ENCODE peak calls at places on chromosomes 5 and 9, in eight cellular contexts. Z, L, T, W, K, O, G and A are unnamed samples. For H3K9me3 and H3K27me3, the result is how much of the 10 kb centered on the place peaks cover.

GRCh38 chr9:95989304-95989703 is 113.8 kb downstream of the ERCC6L2 start:
- DNase-seq in Z (no peak), O (no peak), L (no peak), G (no peak), W (no peak), K (no peak), T (no peak), A (no peak)

GRCh38 chr9:120308495-120308894 is 271.5 kb downstream of the CDK5RAP2 start:
- DNase-seq in L (no peak), O (no peak), G (no peak), Z (no peak), K (no peak), T (no peak), W (no peak), A (no peak)

GRCh38 chr9:97924386-97924785 is 2.1 kb upstream of the TRMO start:
- DNase-seq in G (no peak), W (no peak), T (no peak), K (no peak), Z (no peak), L (no peak), O (no peak), A (no peak)

GRCh38 chr9:96581823-96582598 is 37.6 kb downstream of the CDC14B start:
- DNase-seq in K (no peak), L (no peak), G (no peak), W (no peak), Z (no peak), O (no peak), T (no peak), A (no peak)

GRCh38 chr9:123338710-123339665 is 17.0 kb upstream of the CRB2 start:
- DNase-seq in T (peak), Z (peak), G (no peak), W (no peak), O (no peak), L (no peak), K (no peak), A (peak)

GRCh38 chr5:83645936-83646335 is 74.7 kb downstream of the HAPLN1 start:
- DNase-seq in W (no peak), O (no peak), L (no peak), T (no peak), Z (no peak), K (no peak), G (no peak), A (no peak)

GRCh38 chr5:154042751-154043150 is 4.0 kb downstream of the MFAP3 start:
- DNase-seq in Z (no peak), K (no peak), W (no peak), T (no peak), G (no peak), L (no peak), O (no peak), A (no peak)

GRCh38 chr5:143147918-143148317 is 255.6 kb downstream of the NR3C1 start:
- DNase-seq in O (peak), L (no peak), T (no peak), W (no peak), K (no peak), G (no peak), Z (no peak), A (no peak)

GRCh38 chr9:37156781-37157356 is 36.5 kb downstream of the ZCCHC7 start:
- DNase-seq in W (no peak), L (no peak), K (no peak), T (no peak), Z (no peak), O (no peak), G (no peak), A (no peak)

GRCh38 chr9:127161081-127161621 is 38.7 kb upstream of the ANGPTL2 start:
- DNase-seq in L (no peak), K (peak), G (no peak), Z (no peak), O (peak), T (no peak), W (peak), A (no peak)

GRCh38 chr5:61675015-61675692 is 343.1 kb downstream of the ZSWIM6 start:
- DNase-seq in Z (no peak), K (peak), O (no peak), L (no peak), W (no peak), T (no peak), G (peak), A (no peak)

GRCh38 chr5:4185127-4185526 is 589.5 kb downstream of the IRX1 start:
- DNase-seq in W (no peak), G (no peak), T (no peak), Z (no peak), O (no peak), L (no peak), K (no peak), A (no peak)

GRCh38 chr9:101018391-101018990 is 10.0 kb upstream of the PLPPR1 start:
- DNase-seq in G (no peak), T (no peak), L (no peak), W (no peak), K (no peak), Z (no peak), O (no peak), A (no peak)

GRCh38 chr5:26329562-26330189 is 708.7 kb downstream of the CDH9 start:
- DNase-seq in G (no peak), K (no peak), T (no peak), O (no peak), L (no peak), Z (no peak), W (no peak), A (no peak)

GRCh38 chr9:82467478-82467877 is 478.9 kb downstream of the SPATA31D1 start:
- DNase-seq in K (no peak), O (no peak), T (no peak), L (no peak), G (no peak), W (no peak), Z (no peak), A (no peak)

GRCh38 chr5:6716634-6717149 is 3.5 kb downstream of the TENT4A start:
- DNase-seq in L (peak), G (peak), Z (no peak), O (no peak), T (no peak), W (peak), K (no peak), A (no peak)

GRCh38 chr5:149549461-149550266 is 1.6 kb downstream of the CSNK1A1 start:
- DNase-seq in O (no peak), T (no peak), L (no peak), W (no peak), K (peak), G (peak), Z (no peak), A (no peak)

GRCh38 chr9:116467740-116468351 is 219.3 kb upstream of the TRIM32 start:
- DNase-seq in W (no peak), G (no peak), T (no peak), K (no peak), Z (no peak), L (no peak), O (no peak), A (no peak)

GRCh38 chr5:168714046-168714445 is 134.9 kb upstream of the PANK3 start:
- DNase-seq in W (peak), K (no peak), L (no peak), G (no peak), T (no peak), O (no peak), Z (no peak), A (no peak)

GRCh38 chr5:67215592-67216471 is 19.2 kb upstream of the CD180 start:
- DNase-seq in Z (peak), L (peak), G (peak), W (peak), O (peak), K (peak), T (peak), A (peak)
- H3K27ac ChIP-seq in Z (peak), L (peak), G (peak), W (peak), O (peak), K (peak), T (peak), A (peak)

DNA sequence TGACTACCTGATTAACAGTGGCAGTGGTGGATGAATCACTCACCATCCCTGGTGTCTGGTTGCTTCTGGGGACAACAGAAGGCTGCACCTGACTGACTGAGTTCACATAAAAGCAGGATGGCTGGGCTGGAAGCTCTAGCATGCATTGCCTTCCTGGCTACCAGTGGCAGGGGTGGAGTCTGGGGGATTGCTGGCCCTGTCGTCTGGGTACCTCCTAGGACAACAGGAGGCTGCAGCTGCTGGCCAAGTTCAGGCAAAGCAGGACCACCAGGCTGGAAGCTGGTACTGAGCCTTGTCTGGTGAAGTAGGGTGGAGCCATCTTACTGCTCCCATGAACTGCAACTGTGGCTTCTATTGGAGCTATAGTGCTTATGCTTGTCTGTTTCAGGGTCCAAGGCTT is 480.8 kb upstream of the CTNND2 start:
- DNase-seq in L (no peak), T (no peak), K (no peak), W (no peak), Z (no peak), G (no peak), O (no peak), A (no peak)
- H3K9me3 ChIP-seq in L (under half), T (under half), K (under half), W (under half), Z (under half), G (under half), O (under half), A (under half)

DNA sequence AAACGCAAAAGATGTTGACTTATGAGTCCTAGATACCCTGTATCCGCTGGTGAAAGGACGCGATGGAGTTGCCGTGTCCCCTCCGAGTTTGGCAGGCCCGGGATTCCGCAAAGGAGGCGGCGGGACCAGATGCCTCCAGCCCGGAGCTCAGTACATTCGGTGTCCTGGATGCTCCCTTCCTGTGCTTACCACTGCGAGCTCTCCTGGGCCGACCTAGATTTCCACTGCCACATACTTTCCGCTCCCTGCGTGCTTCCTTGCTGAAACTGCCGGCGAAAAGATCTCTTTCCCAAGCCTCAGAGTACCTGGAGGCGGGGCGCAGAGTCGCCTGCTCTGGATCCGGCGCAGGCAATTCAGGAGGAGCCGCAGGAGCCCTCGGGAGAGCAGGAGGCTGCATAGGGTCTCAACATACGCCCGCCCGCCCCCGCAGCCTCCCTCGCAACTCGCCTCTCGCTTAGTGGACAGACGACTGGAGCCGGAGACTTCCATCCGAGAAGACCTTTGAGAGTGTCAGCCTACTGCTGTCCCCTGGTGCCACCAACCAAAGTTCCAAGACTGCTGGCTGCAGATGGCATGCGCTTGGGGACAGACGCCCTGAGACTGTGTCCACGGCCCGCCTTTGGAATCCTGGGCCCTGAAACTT is 39.8 kb downstream of the ANXA2R start:
- DNase-seq in O (no peak), L (no peak), G (no peak), T (no peak), W (no peak), Z (peak), K (peak), A (no peak)
- H3K27me3 ChIP-seq in O (half or more), L (under half), G (under half), T (half or more), W (under half), Z (under half), K (under half), A (under half)

GRCh38 chr5:150649108-150649827 is 8.8 kb downstream of the SYNPO start:
- DNase-seq in L (no peak), W (no peak), G (no peak), Z (peak), K (peak), O (no peak), T (no peak), A (peak)

GRCh38 chr5:150651382-150651781 is 9.7 kb upstream of the MYOZ3 start:
- DNase-seq in K (no peak), T (no peak), W (no peak), O (no peak), L (no peak), Z (no peak), G (no peak), A (no peak)

GRCh38 chr5:150650713-150651000 is 10.2 kb downstream of the SYNPO start:
- DNase-seq in Z (no peak), L (no peak), W (no peak), G (no peak), O (no peak), T (no peak), K (no peak), A (no peak)

GRCh38 chr5:150648294-150649107 is 8.0 kb downstream of the SYNPO start:
- DNase-seq in G (no peak), W (no peak), K (no peak), O (no peak), L (no peak), T (no peak), Z (no peak), A (no peak)

DNA sequence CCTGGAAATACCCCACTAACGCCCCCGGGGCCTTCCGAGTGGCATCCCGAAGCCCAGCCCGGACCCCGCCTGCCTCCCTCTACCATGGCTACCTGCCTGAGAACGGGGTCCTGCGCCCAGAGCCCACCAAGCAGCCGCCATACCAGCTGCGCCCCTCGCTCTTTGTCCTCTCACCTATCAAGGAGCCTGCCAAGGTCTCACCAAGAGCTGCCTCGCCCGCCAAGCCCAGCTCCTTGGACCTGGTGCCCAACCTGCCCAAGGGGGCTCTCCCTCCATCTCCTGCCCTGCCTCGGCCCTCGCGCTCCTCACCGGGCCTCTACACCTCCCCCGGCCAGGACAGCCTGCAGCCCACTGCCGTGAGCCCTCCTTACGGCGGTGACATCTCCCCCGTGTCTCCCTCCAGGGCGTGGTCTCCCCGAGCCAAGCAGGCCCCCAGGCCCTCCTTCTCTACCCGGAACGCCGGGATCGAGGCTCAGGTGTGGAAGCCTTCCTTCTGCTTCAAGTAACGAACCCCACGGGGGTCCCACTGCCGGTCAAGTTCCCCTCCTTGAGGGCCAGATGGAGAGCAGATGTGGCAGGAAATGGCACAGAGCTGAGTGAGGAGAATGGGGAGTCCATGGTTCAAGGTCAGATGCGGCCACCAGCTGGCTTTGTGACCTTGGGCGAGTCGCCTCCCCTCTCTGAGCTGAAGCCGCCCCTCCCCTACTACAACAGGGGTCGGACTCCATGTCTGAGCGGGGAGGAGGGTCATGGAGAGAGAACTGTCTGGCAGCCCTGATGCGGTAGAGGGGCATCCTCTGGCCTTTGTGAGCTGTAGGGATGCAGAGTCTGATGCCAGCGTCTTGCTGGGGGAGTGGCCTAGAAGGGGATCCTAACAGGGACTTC is 9.6 kb downstream of the SYNPO start:
- DNase-seq in W (no peak), T (no peak), O (no peak), G (no peak), K (no peak), L (no peak), Z (no peak), A (peak)
- H3K27ac ChIP-seq in W (no peak), T (no peak), O (no peak), G (no peak), K (no peak), L (no peak), Z (peak), A (peak)

DNA sequence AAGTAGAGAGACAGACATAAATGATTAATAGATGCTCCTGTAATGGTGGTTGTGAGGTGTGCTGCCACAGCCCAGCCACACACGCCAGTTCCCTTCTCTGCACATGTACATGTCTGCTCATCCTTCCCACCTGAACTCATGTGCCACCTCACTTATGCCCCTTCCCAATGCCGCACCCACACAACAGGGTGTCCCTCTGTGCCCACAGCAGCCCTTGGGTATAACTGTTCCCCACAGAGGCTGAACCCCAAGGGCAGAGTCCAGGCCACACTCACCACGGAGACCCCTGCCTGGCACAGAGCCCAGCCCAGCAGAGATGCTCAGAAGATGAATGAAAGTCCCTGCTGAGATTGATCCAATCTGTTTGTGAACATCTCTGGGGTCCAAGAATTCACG is 29.7 kb downstream of the IRF1 start:
- DNase-seq in O (peak), T (no peak), G (no peak), L (no peak), Z (peak), K (no peak), W (no peak), A (no peak)
- H3K9me3 ChIP-seq in O (under half), T (under half), G (under half), L (under half), Z (under half), K (under half), W (under half), A (under half)

GRCh38 chr5:180082633-180083420 is 11.3 kb upstream of the RNF130 start:
- DNase-seq in O (no peak), K (no peak), W (no peak), Z (no peak), L (no peak), G (no peak), T (no peak), A (no peak)

GRCh38 chr5:180079702-180080466 is 8.3 kb upstream of the RNF130 start:
- DNase-seq in W (no peak), O (no peak), G (no peak), T (no peak), Z (no peak), L (no peak), K (no peak), A (no peak)

GRCh38 chr5:180081481-180081880 is 9.9 kb upstream of the RNF130 start:
- DNase-seq in O (no peak), T (no peak), G (no peak), Z (no peak), K (no peak), W (no peak), L (no peak), A (no peak)

GRCh38 chr5:180078348-180078747 is 6.8 kb upstream of the RNF130 start:
- DNase-seq in O (no peak), Z (no peak), L (no peak), K (no peak), T (no peak), G (no peak), W (no peak), A (no peak)

GRCh38 chr5:180080670-180081280 is 9.2 kb upstream of the RNF130 start:
- DNase-seq in O (no peak), W (no peak), L (no peak), K (peak), Z (no peak), G (no peak), T (no peak), A (no peak)
- H3K27me3 ChIP-seq in O (under half), W (under half), L (under half), K (under half), Z (under half), G (under half), T (under half), A (under half)

DNA sequence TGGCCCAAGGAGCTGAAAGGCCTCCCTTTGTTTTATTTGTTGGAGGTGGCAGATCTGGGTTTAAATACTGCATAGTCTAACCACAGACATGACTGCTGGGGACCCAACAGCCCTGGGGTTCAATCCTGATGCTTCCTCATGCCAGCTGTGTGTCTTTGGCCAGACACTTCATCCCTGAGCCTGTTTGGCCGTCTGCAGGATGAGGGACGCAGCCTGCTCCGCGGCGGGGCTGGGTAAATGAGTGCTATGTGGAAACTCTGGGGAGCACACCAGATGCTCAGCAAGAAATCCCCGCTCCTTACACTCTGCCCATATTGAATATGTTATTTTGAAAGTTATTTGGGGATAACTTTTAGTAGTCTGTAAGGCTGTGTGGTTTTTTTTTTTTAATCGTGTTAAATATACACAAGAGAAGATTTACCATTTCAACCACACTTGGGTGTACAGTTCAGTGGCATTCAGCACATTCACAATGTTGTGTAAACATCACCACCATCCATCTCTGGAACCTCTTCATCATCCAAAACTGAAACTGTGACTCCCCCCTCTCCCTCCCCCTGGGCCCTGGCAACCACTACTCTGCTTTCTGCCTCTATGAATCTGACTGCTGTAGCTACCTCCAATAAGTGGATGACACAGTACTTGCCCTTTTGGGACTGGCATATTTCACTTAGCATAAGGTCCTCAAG is 42.8 kb downstream of the SH3PXD2B start:
- DNase-seq in O (no peak), W (no peak), K (no peak), L (peak), G (no peak), T (no peak), Z (no peak), A (no peak)
- H3K27ac ChIP-seq in O (peak), W (peak), K (peak), L (peak), G (peak), T (peak), Z (peak), A (peak)

GRCh38 chr5:90569084-90569483 is 10.5 kb downstream of the ADGRV1 start:
- DNase-seq in L (no peak), O (no peak), K (no peak), W (no peak), Z (no peak), T (no peak), G (no peak), A (no peak)
- H3K9me3 ChIP-seq in L (under half), O (under half), K (under half), W (under half), Z (under half), T (under half), G (under half), A (under half)

GRCh38 chr9:21362287-21362686 is 5.6 kb downstream of the IFNA13 start:
- DNase-seq in Z (no peak), K (no peak), L (no peak), T (no peak), G (no peak), O (no peak), W (no peak), A (no peak)

GRCh38 chr9:21367957-21368356 is at the start of gene IFNA13:
- DNase-seq in K (no peak), G (no peak), L (no peak), O (no peak), Z (no peak), T (no peak), W (no peak), A (no peak)
- H3K27me3 ChIP-seq in K (under half), G (under half), L (under half), O (under half), Z (under half), T (under half), W (under half), A (under half)

GRCh38 chr5:134183481-134183880 is 6.7 kb upstream of the SKP1 start:
- DNase-seq in W (peak), L (no peak), T (no peak), O (no peak), Z (no peak), K (no peak), G (no peak), A (no peak)
- H3K27ac ChIP-seq in W (no peak), L (no peak), T (no peak), O (no peak), Z (no peak), K (no peak), G (no peak), A (no peak)